ENCODE peak calls at places on chromosomes 4 and X, in seven cellular contexts. S is CD8-positive, alpha-beta memory T cell; E is right atrium auricular region; M is AG04450; P is DND-41; L is aorta; U is IMR-90. C is an unnamed sample.
A peak's percentile ranks its signal among the peaks of the same experiment; 100 is the strongest.

GRCh38 chrX:13078739-13079444 is 34.5 kb upstream of the FAM9C start:
- DNase-seq in S (no peak), E (peak; percentile 65), M (no peak), P (no peak), L (no peak), U (peak; percentile 81), C (peak; percentile 40)

GRCh38 chr4:150495550-150495949 is 86.4 kb upstream of the MAB21L2 start:
- DNase-seq in S (no peak), E (no peak), M (no peak), P (no peak), L (no peak), U (no peak), C (no peak)

GRCh38 chrX:95797344-95797743 is 887.3 kb upstream of the DIAPH2 start:
- DNase-seq in S (no peak), E (no peak), M (no peak), P (no peak), L (no peak), U (no peak), C (no peak)

GRCh38 chrX:65932173-65933084 is 107.5 kb downstream of the VSIG4 start:
- DNase-seq in S (no peak), E (no peak), M (no peak), P (no peak), L (no peak), U (no peak), C (no peak)

GRCh38 chrX:120514236-120514635 is 45.1 kb upstream of the LAMP2 start:
- DNase-seq in S (no peak), E (no peak), M (no peak), P (no peak), L (no peak), U (peak; percentile 25), C (no peak)

GRCh38 chr4:182085051-182085480 is 158.1 kb upstream of the TENM3 start:
- DNase-seq in S (no peak), E (no peak), M (no peak), P (no peak), L (no peak), U (no peak), C (no peak)

GRCh38 chrX:106263817-106264216 is 95.7 kb downstream of the PWWP3B start:
- DNase-seq in S (no peak), E (no peak), M (no peak), P (no peak), L (no peak), U (no peak), C (no peak)

GRCh38 chr4:42488554-42488953 is 91.3 kb downstream of the SHISA3 start:
- DNase-seq in S (no peak), E (no peak), M (no peak), P (no peak), L (no peak), U (no peak), C (no peak)

GRCh38 chrX:10156199-10157031 is at the start of gene CLCN4:
- DNase-seq in S (no peak), E (peak; percentile 68), M (no peak), P (no peak), L (peak; percentile 88), U (no peak), C (peak; percentile 53)

GRCh38 chr4:47315346-47315745 is 148.2 kb downstream of the COMMD8 start:
- DNase-seq in S (no peak), E (no peak), M (no peak), P (no peak), L (no peak), U (peak; percentile 80), C (no peak)

GRCh38 chrX:49840679-49841078 is 11.6 kb downstream of the PAGE4 start:
- DNase-seq in S (peak; percentile 7), E (no peak), M (no peak), P (peak; percentile 32), L (peak; percentile 77), U (peak; percentile 35), C (peak; percentile 41)

GRCh38 chr4:38468491-38468890 is 195.5 kb upstream of the KLF3 start:
- DNase-seq in S (no peak), E (no peak), M (no peak), P (no peak), L (no peak), U (no peak), C (no peak)

GRCh38 chr4:7425591-7426468 is 8.9 kb downstream of the PSAPL1 start:
- DNase-seq in S (no peak), E (peak; percentile 46), M (no peak), P (no peak), L (no peak), U (no peak), C (no peak)

GRCh38 chr4:44056721-44057151 is 391.9 kb downstream of the KCTD8 start:
- DNase-seq in S (no peak), E (no peak), M (no peak), P (no peak), L (no peak), U (no peak), C (no peak)

GRCh38 chrX:135973025-135973547 is 702 bp downstream of the MMGT1 start:
- DNase-seq in S (no peak), E (no peak), M (no peak), P (no peak), L (no peak), U (peak; percentile 13), C (no peak)

GRCh38 chr4:182642831-182643230 is 274.4 kb downstream of the DCTD start:
- DNase-seq in S (no peak), E (no peak), M (no peak), P (no peak), L (no peak), U (peak; percentile 66), C (no peak)

GRCh38 chrX:14039344-14039743 is 9.7 kb upstream of the GEMIN8 start:
- DNase-seq in S (peak; percentile 56), E (no peak), M (no peak), P (peak; percentile 44), L (no peak), U (peak; percentile 37), C (no peak)

GRCh38 chrX:102659790-102660757 is 8.8 kb downstream of the GPRASP1 start:
- DNase-seq in S (peak; percentile 71), E (peak; percentile 92), M (no peak), P (no peak), L (peak; percentile 94), U (peak; percentile 58), C (peak; percentile 86)

DNA sequence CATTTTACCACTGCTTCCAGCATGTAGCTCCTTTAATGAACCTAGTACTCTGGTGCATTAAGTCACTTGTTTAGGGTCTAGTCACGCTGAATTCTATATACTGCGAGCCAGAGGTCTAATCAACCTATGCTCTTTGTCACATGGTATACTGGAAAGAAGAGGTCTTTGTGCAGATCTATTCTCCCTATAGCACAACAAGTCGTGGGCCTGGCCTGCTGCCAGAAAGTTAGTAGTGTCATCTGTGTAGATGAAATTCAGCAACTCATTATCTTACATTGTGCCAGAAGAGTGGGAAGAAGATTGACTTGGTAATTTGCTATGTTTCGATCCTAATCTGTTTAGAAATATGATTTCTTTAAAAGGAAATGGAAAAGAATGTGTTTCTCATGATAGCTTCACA is 80.8 kb downstream of the AWAT2 start:
- DNase-seq in S (no peak), E (no peak), M (no peak), P (no peak), L (no peak), U (no peak), C (no peak)
- H3K9me3 ChIP-seq in S (no peaks in the 10 kb centered on the region), E (no peaks in the 10 kb centered on the region), M (no peaks in the 10 kb centered on the region), P (no peaks in the 10 kb centered on the region), L (no peaks in the 10 kb centered on the region), U (no peaks in the 10 kb centered on the region), C (no peaks in the 10 kb centered on the region)

GRCh38 chrX:73849054-73849453 is 286.1 kb downstream of the CHIC1 start:
- DNase-seq in S (no peak), E (no peak), M (no peak), P (no peak), L (no peak), U (no peak), C (no peak)

GRCh38 chrX:73852022-73852421 is 289.0 kb downstream of the CHIC1 start:
- DNase-seq in S (no peak), E (no peak), M (no peak), P (no peak), L (no peak), U (no peak), C (no peak)

GRCh38 chrX:73851014-73852009 is 288.3 kb downstream of the CHIC1 start:
- DNase-seq in S (peak; percentile 85), E (peak; percentile 95), M (no peak), P (no peak), L (peak; percentile 92), U (peak; percentile 96), C (no peak)

GRCh38 chrX:73847991-73848390 is 285.0 kb downstream of the CHIC1 start:
- DNase-seq in S (no peak), E (no peak), M (no peak), P (no peak), L (no peak), U (no peak), C (no peak)

DNA sequence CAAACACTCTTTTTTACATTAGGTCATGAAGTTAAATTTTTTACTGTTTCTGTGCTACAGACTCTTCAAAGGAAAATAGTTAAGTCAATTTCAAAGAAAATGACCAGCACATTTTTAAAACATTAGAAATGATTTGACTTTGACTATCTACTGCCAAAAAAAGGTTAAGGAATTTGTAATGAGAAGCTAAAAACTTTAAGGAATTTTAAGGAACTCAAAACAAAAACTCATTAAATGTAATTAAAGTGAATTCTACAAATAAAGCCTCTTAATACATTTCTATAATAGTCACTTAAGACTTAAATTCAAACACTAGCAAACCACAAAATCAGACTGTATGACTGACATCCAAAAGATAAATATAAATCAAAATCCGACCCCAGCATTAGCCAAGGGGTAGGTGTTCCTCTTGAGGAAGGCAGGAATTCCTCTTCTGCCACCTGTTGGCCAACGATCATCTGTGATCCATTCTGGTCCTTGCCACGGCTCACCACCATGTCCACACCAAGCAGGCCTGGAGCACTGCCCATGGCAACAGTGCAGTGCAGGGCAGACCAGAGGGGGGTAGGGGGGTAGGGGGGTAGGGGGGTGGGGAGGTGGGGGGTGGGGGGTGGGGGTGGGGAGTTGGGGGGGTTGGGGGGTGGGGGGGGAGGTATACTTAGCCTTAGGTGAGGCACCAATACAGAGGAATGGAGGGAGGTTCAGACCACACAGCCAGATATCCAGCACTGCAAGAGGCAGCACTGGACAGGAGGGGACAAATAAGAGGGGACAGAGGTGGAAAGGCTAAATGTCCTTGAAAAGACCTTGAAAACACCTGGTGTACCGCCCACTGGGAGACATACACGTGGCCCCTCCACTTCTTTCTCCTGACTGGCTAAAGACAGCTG is 287.4 kb downstream of the CHIC1 start:
- DNase-seq in S (no peak), E (no peak), M (no peak), P (no peak), L (no peak), U (peak; percentile 38), C (no peak)
- H3K9me3 ChIP-seq in S (no peaks in the 10 kb centered on the region), E (no peaks in the 10 kb centered on the region), M (no peaks in the 10 kb centered on the region), P (no peaks in the 10 kb centered on the region), L (no peaks in the 10 kb centered on the region), U (no peaks in the 10 kb centered on the region), C (no peaks in the 10 kb centered on the region)

GRCh38 chr4:384311-385010 is 46.8 kb downstream of the ZNF141 start:
- DNase-seq in S (no peak), E (no peak), M (no peak), P (peak; percentile 85), L (no peak), U (no peak), C (no peak)
- H3K9me3 ChIP-seq in S (peaks cover 46% of the 10 kb centered on the region), E (peaks cover 100% of the 10 kb centered on the region), M (peaks cover 71% of the 10 kb centered on the region), P (peaks cover 82% of the 10 kb centered on the region), L (peaks cover 15% of the 10 kb centered on the region), U (peaks cover 64% of the 10 kb centered on the region), C (peaks cover 100% of the 10 kb centered on the region)

DNA sequence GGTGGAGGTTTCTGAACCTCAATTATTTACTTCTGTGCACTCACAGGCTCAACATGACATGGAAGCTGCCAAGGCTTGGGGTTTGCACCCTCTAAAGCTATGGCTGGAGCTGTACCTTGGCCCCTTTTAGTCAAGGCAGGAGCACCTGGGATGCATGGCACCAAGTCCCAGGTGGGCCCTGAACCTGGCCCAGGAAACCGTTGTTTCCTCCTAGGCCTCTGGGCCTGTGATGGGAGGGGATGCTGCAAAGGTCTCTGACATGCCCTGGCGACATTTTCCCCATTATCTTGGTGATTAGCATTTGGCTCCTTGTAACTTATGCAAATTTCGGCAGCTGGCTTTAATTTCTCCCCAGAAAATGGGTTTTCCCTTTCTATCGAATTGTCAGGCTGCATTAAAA is 726.1 kb upstream of the POU3F4 start:
- DNase-seq in S (no peak), E (no peak), M (no peak), P (no peak), L (no peak), U (no peak), C (no peak)
- H3K9me3 ChIP-seq in S (no peaks in the 10 kb centered on the region), E (peaks cover 5% of the 10 kb centered on the region), M (peaks cover 3% of the 10 kb centered on the region), P (no peaks in the 10 kb centered on the region), L (peaks cover 2% of the 10 kb centered on the region), U (peaks cover 2% of the 10 kb centered on the region), C (no peaks in the 10 kb centered on the region)